ENCODE peak calls at places on chromosomes 12 and 14, in ten cellular contexts. G, D, V, I, Z, O, H, T, N and P are unnamed samples.
A peak's percentile ranks its signal among the peaks of the same experiment; 100 is the strongest.

GRCh38 chr12:102811125-102811737 is 105.8 kb downstream of the PAH start:
- DNase-seq in O (no peak), Z (no peak), G (no peak), N (no peak), D (no peak), I (no peak), H (peak; percentile 70), T (no peak), V (peak; percentile 64), P (no peak)

GRCh38 chr12:122849352-122850047 is 14.2 kb downstream of the HIP1R start:
- DNase-seq in I (peak; percentile 72), O (no peak), N (no peak), V (no peak), H (no peak), D (peak; percentile 56), T (no peak), G (no peak), Z (peak; percentile 38), P (no peak)

GRCh38 chr12:6237830-6238229 is 37.6 kb downstream of the CD9 start:
- DNase-seq in O (no peak), D (no peak), V (no peak), Z (no peak), I (no peak), N (no peak), G (no peak), H (no peak), T (no peak), P (no peak)

GRCh38 chr14:105267820-105268548 is 19.7 kb downstream of the BTBD6 start:
- DNase-seq in O (no peak), I (no peak), T (no peak), Z (no peak), D (no peak), G (no peak), V (no peak), N (no peak), H (no peak), P (no peak)

GRCh38 chr12:98399532-98399931 is 115.9 kb upstream of the TMPO start:
- DNase-seq in G (no peak), H (peak; percentile 59), N (no peak), D (no peak), T (peak; percentile 90), I (peak; percentile 31), Z (no peak), O (no peak), V (peak; percentile 74), P (peak; percentile 39)

GRCh38 chr12:31672521-31672920 is 13.0 kb downstream of the ETFBKMT start:
- DNase-seq in G (no peak), O (no peak), I (no peak), N (no peak), D (no peak), V (no peak), Z (no peak), H (no peak), T (no peak), P (no peak)

GRCh38 chr12:48776956-48777355 is 11.9 kb downstream of the ADCY6 start:
- DNase-seq in V (no peak), H (no peak), O (no peak), G (no peak), I (no peak), N (no peak), T (no peak), Z (no peak), D (no peak), P (no peak)

GRCh38 chr14:89544636-89545301 is 127.7 kb upstream of the FOXN3 start:
- DNase-seq in G (no peak), Z (no peak), N (no peak), D (no peak), V (no peak), I (no peak), H (no peak), T (peak; percentile 43), O (no peak), P (no peak)

GRCh38 chr14:99234982-99235491 is 37.0 kb downstream of the BCL11B start:
- DNase-seq in V (peak; percentile 70), G (no peak), O (no peak), D (no peak), Z (no peak), H (peak; percentile 90), T (no peak), I (no peak), N (no peak), P (no peak)

GRCh38 chr12:31204995-31205582 is 120.9 kb downstream of the SINHCAF start:
- DNase-seq in T (peak; percentile 41), G (no peak), D (no peak), N (no peak), Z (no peak), H (no peak), O (no peak), I (no peak), V (no peak), P (no peak)

GRCh38 chr12:20374775-20375174 is 6.4 kb downstream of the PDE3A start:
- DNase-seq in I (no peak), T (peak; percentile 22), Z (no peak), G (no peak), V (no peak), H (no peak), N (no peak), D (no peak), O (no peak), P (no peak)

GRCh38 chr14:104739026-104739425 is 13.9 kb upstream of the SIVA1 start:
- DNase-seq in I (no peak), H (no peak), V (no peak), G (no peak), N (no peak), Z (no peak), D (no peak), T (no peak), O (no peak), P (no peak)

GRCh38 chr12:19847294-19848059 is 408.2 kb downstream of the AEBP2 start:
- DNase-seq in D (no peak), T (peak; percentile 50), H (no peak), O (no peak), Z (no peak), N (no peak), I (peak; percentile 57), G (no peak), V (no peak), P (no peak)

GRCh38 chr14:65072256-65072655 is 30.1 kb downstream of the MAX start:
- DNase-seq in I (no peak), H (no peak), T (no peak), G (no peak), O (no peak), V (no peak), Z (no peak), D (no peak), N (no peak), P (no peak)

GRCh38 chr14:85529803-85530574 is at the start of gene FLRT2:
- DNase-seq in Z (peak; percentile 26), V (peak; percentile 62), D (peak; percentile 57), N (peak; percentile 39), O (peak; percentile 72), T (peak; percentile 68), G (peak; percentile 74), I (peak; percentile 57), H (peak; percentile 62), P (no peak)

GRCh38 chr14:85527006-85527405 is 2.9 kb upstream of the FLRT2 start:
- DNase-seq in N (no peak), T (peak; percentile 75), D (no peak), I (no peak), Z (no peak), O (no peak), G (no peak), V (no peak), H (no peak), P (no peak)

GRCh38 chr14:85527458-85527857 is 2.5 kb upstream of the FLRT2 start:
- DNase-seq in V (no peak), T (no peak), N (no peak), I (no peak), H (no peak), G (no peak), O (no peak), D (no peak), Z (no peak), P (no peak)

GRCh38 chr14:85528882-85529585 is 910 bp upstream of the FLRT2 start:
- DNase-seq in D (peak; percentile 13), V (peak; percentile 48), N (no peak), I (no peak), H (peak; percentile 48), G (no peak), T (peak; percentile 73), O (peak; percentile 7), Z (no peak), P (no peak)

GRCh38 chr14:85528080-85528881 is 1.7 kb upstream of the FLRT2 start:
- DNase-seq in T (peak; percentile 83), H (peak; percentile 81), G (peak; percentile 66), I (peak; percentile 29), D (no peak), O (peak; percentile 16), V (peak; percentile 81), Z (no peak), N (peak; percentile 35), P (no peak)
- H3K27ac ChIP-seq in T (peak overlapping the region; percentile 93), H (no peak overlapping the region), G (peak overlapping the region; percentile 67), I (no peak overlapping the region), D (peak overlapping the region; percentile 34), O (peak overlapping the region; percentile 24), V (peak overlapping the region; percentile 85), Z (peak overlapping the region; percentile 90), N (peak overlapping the region; percentile 68), P (peak overlapping the region; percentile 73)

DNA sequence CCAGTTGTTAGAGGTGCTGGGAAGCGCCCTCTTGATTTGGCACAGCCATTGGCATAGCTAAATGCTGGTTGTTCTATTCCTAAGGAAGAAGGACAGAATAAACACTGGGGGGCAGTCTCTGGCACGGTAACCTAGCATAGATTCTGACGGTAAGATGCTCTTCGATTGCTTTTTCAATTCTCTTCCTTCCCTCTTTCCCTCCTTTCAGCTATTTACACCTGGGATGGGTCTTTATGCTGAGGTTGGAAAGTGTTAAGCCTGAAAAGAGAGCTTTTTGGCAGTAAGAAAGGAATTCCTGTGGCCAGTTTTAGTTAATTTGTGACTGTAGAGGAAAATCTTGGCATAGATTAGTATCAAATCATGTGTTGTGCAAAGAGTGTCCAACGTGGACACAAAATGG is 162.8 kb downstream of the SNAPC1 start:
- DNase-seq in N (no peak), O (no peak), Z (no peak), G (no peak), V (no peak), T (peak; percentile 28), D (no peak), H (peak; percentile 56), I (no peak), P (no peak)
- TF ChIP-seq CTCF in N (no peak), O (no peak), Z (peak; percentile 33), G (no peak), V (peak; percentile 17), T (peak; percentile 66), D (peak; percentile 8), H (peak; percentile 60), I (no peak), P (peak; percentile 25)

DNA sequence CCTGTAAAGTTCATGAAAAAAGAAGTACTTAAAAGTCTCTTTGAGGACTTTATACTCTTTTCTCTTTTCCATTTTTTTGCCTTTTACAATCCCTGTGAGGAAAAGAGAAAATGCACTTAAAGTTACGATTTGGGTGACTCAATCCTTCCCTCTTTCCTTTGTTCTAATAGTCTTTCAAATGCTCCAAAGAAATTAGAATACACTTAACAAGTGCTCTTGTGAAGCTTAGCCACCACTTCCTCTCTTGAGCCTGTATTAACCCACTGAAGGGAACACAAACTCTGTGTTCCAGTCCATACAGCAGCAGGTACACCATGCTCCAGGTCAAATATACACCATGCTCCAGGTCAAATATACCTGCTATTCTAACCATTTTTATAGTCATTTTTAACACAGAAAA is 581.1 kb upstream of the MGAT4C start:
- DNase-seq in N (no peak), G (no peak), T (no peak), D (no peak), O (no peak), I (no peak), Z (no peak), V (no peak), H (peak; percentile 18), P (no peak)
- H3K4me3 ChIP-seq in N (no peak overlapping the region), G (no peak overlapping the region), T (no peak overlapping the region), D (no peak overlapping the region), O (no peak overlapping the region), I (no peak overlapping the region), Z (peak overlapping the region; percentile 44), V (no peak overlapping the region), H (no peak overlapping the region), P (no peak overlapping the region)

GRCh38 chr14:39265741-39266588 is 32.2 kb downstream of the MIA2 start:
- DNase-seq in D (no peak), V (no peak), T (peak; percentile 32), Z (no peak), G (no peak), N (no peak), I (peak; percentile 67), H (no peak), O (no peak), P (no peak)
- H3K27ac ChIP-seq in D (peak overlapping the region; percentile 99), V (peak overlapping the region; percentile 96), T (peak overlapping the region; percentile 99), Z (peak overlapping the region; percentile 97), G (peak overlapping the region; percentile 93), N (peak overlapping the region; percentile 95), I (peak overlapping the region; percentile 99), H (no peak overlapping the region), O (peak overlapping the region; percentile 100), P (peak overlapping the region; percentile 99)